ENCODE peak calls at places on chromosomes 3 and 15, in five cellular contexts. U, V, I, Q and O are unnamed samples.

GRCh38 chr3:10627884-10628572 is 122.6 kb upstream of the ATP2B2 start:
- DNase-seq in Q (no peak), I (no peak), V (no peak), U (no peak), O (no peak)

GRCh38 chr15:60853077-60853476 is 374.1 kb upstream of the ICE2 start:
- DNase-seq in V (no peak), I (no peak), Q (no peak), U (no peak), O (no peak)

GRCh38 chr3:32743934-32744333 is 58.9 kb downstream of the CNOT10 start:
- DNase-seq in U (no peak), I (no peak), Q (no peak), V (no peak), O (no peak)

GRCh38 chr15:45448516-45448915 is 70.2 kb upstream of the GATM start:
- DNase-seq in Q (no peak), U (no peak), I (no peak), V (no peak), O (no peak)

GRCh38 chr15:93028111-93028631 is 60.8 kb downstream of the RGMA start:
- DNase-seq in I (no peak), U (no peak), Q (no peak), V (peak), O (peak)

GRCh38 chr3:119145500-119146167 is at the start of gene TEX55:
- DNase-seq in U (peak), I (no peak), V (no peak), Q (peak), O (peak)

GRCh38 chr3:191634902-191635301 is 173.9 kb downstream of the PYDC2 start:
- DNase-seq in Q (no peak), I (no peak), U (no peak), V (no peak), O (no peak)

GRCh38 chr3:81713018-81713417 is 48.4 kb downstream of the GBE1 start:
- DNase-seq in Q (no peak), I (no peak), V (no peak), U (no peak), O (no peak)

GRCh38 chr3:183551930-183552329 is 3.6 kb downstream of the KLHL6 start:
- DNase-seq in V (no peak), Q (no peak), U (no peak), I (no peak), O (no peak)

GRCh38 chr3:46662771-46663551 is 30.5 kb downstream of the ALS2CL start:
- DNase-seq in V (no peak), I (no peak), U (no peak), Q (no peak), O (peak)

GRCh38 chr15:72175186-72176044 is 22.2 kb downstream of the GRAMD2A start:
- DNase-seq in Q (no peak), U (no peak), I (no peak), V (no peak), O (no peak)

GRCh38 chr3:42660131-42660715 is 6.7 kb downstream of the ZBTB47 start:
- DNase-seq in I (no peak), Q (no peak), U (no peak), V (peak), O (no peak)

GRCh38 chr3:52534281-52535183 is 875 bp upstream of the NT5DC2 start:
- DNase-seq in Q (peak), V (peak), I (peak), U (no peak), O (no peak)

GRCh38 chr3:24202071-24202470 is 257.0 kb downstream of the NR1D2 start:
- DNase-seq in V (no peak), I (no peak), U (no peak), Q (no peak), O (no peak)

GRCh38 chr3:139299261-139300132 is 44.3 kb upstream of the MRPS22 start:
- DNase-seq in V (no peak), U (peak), Q (no peak), I (no peak), O (no peak)

GRCh38 chr15:74312445-74313007 is 54.9 kb downstream of the CYP11A1 start:
- DNase-seq in V (no peak), Q (no peak), U (no peak), I (no peak), O (no peak)

GRCh38 chr3:112365035-112365434 is 32.1 kb downstream of the CD200 start:
- DNase-seq in Q (no peak), V (no peak), I (no peak), U (no peak), O (no peak)

GRCh38 chr3:70803317-70803716 is 490.9 kb upstream of the MDFIC2 start:
- DNase-seq in Q (no peak), I (no peak), U (no peak), V (no peak), O (no peak)

GRCh38 chr3:155661730-155662129 is 83.1 kb downstream of the PLCH1 start:
- DNase-seq in V (no peak), I (no peak), Q (no peak), U (no peak), O (no peak)

GRCh38 chr3:57654214-57654613 is 38.7 kb downstream of the DENND6A start:
- DNase-seq in V (no peak), I (no peak), U (no peak), Q (no peak), O (no peak)

GRCh38 chr3:46947981-46948791 is 28.4 kb downstream of the CCDC12 start:
- DNase-seq in V (peak), Q (no peak), I (no peak), U (no peak), O (no peak)

GRCh38 chr15:74384566-74385441 is 17.4 kb upstream of the CYP11A1 start:
- DNase-seq in I (no peak), U (peak), Q (peak), V (no peak), O (peak)

GRCh38 chr3:108089544-108089943 is 1.3 kb downstream of the CD47 start:
- DNase-seq in Q (no peak), V (no peak), U (no peak), I (no peak), O (no peak)

GRCh38 chr15:29131336-29132109 is 138.1 kb downstream of the NSMCE3 start:
- DNase-seq in V (peak), Q (no peak), I (no peak), U (no peak), O (no peak)

GRCh38 chr15:61195116-61196002 is 33.7 kb downstream of the RORA start:
- DNase-seq in V (no peak), U (peak), Q (peak), I (peak), O (peak)

GRCh38 chr3:17111556-17111955 is 226.8 kb downstream of the PLCL2 start:
- DNase-seq in V (no peak), I (no peak), Q (no peak), U (no peak), O (no peak)

GRCh38 chr3:41450416-41451231 is 251.3 kb downstream of the CTNNB1 start:
- DNase-seq in V (no peak), Q (no peak), U (no peak), I (peak), O (no peak)
- TF ChIP-seq CTCF in V (no peak), Q (no peak), U (no peak), I (no peak), O (no peak)

DNA sequence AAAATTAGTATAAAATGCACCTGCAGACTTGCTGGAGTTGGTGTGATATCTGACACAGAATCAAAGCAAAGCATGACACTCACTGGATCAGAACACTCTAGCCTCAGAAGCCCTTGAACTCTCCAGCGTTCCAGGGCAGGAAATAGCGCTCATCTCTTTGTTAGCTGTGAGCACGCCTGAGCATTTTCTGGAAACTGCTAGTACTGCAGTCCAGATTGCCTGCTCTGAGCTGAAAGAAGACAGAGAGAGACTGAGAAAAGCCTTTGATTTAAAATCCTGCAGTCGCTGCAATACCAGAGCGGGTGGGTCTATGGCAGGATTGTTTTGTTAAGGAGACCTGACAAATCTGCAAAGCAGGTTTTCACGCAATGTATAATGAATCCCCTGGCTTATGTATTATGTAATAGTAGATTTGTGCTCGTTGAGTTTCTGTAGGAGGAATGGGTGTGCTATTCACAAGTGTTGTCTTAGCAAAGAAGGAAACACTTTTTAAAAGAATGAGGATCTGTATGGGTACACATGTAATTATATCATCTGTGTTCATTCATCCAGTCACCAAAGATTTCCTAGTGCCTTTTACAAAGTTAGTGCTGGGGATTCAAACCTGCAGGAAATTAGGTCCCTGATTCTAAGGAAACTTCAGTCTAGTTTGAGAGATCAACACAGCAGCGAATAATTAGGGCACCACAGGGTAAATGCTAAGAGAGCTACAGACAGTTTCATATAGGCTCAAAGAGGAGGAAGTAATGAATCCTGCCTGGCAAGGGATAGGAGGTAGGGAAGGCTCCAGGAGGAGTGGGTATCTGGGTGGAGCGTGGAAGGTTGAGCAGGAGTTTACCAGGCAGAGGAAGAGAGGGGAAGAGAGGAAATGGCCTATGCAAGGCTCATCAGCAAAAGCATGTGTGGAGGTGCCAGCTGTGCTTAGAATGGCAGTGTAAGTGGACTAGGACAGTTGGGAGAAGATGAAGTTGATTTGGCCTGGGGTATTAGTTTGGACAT is 26.1 kb upstream of the MGLL start:
- DNase-seq in U (no peak), V (no peak), Q (no peak), I (no peak), O (no peak)
- TF ChIP-seq CTCF in U (no peak), V (no peak), Q (no peak), I (no peak), O (no peak)

GRCh38 chr15:101773496-101774100 is 29.7 kb upstream of the OR4F6 start:
- DNase-seq in Q (no peak), I (no peak), V (no peak), U (no peak), O (no peak)
- TF ChIP-seq CTCF in Q (peak), I (peak), V (no peak), U (no peak), O (peak)

DNA sequence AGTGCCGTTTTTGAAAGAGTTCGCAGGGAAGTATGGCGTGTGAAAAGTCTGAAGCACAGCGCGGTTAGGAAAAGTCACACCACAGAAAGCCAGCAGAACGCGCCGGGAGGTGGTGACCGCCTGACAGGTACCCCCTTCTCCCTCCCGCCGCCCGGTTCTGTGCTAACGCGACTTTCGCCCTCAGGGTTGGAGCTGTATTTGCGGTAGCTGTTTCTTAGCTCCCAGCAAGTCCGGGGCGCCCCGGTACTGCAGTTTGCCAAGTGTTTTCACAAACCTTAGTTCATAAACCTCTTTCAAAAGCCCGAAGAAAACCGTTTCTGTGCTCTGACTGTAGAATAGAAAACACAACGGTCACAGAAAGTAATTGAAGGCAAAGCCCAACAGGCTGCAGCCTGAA is 400 bp upstream of the CRYBG3 start:
- DNase-seq in I (peak), Q (no peak), V (peak), U (peak), O (no peak)
- TF ChIP-seq CTCF in I (no peak), Q (no peak), V (no peak), U (no peak), O (no peak)

GRCh38 chr3:131194816-131195215 is 168.1 kb downstream of the NEK11 start:
- DNase-seq in Q (no peak), U (no peak), V (no peak), I (no peak), O (no peak)

GRCh38 chr3:131192701-131193100 is 166.0 kb downstream of the NEK11 start:
- DNase-seq in I (no peak), Q (no peak), V (no peak), U (no peak), O (no peak)

GRCh38 chr3:131193671-131194291 is 167.1 kb downstream of the NEK11 start:
- DNase-seq in U (no peak), I (no peak), Q (no peak), V (no peak), O (no peak)
- TF ChIP-seq CTCF in U (no peak), I (no peak), Q (no peak), V (no peak), O (no peak)